ENCODE peak calls at places on chromosomes 12 and 14, in four cellular contexts. Y is gastrocnemius medialis, L is MM.1S, O is stomach. Z is an unnamed sample.
A peak's percentile ranks its signal among the peaks of the same experiment; 100 is the strongest.

GRCh38 chr14:21245813-21246212 is 23.4 kb downstream of the HNRNPC start:
- DNase-seq in Y (no peak), L (no peak), O (no peak), Z (no peak)

GRCh38 chr12:8123124-8123888 is at the start of gene CLEC4A:
- DNase-seq in Y (no peak), L (no peak), O (no peak), Z (no peak)

GRCh38 chr14:35332517-35333346 is 40.5 kb downstream of the PSMA6 start:
- DNase-seq in Y (no peak), L (peak; percentile 14), O (peak; percentile 40), Z (no peak)

GRCh38 chr14:74583689-74584434 is 28.2 kb downstream of the LTBP2 start:
- DNase-seq in Y (no peak), L (no peak), O (no peak), Z (no peak)

GRCh38 chr14:72883963-72884362 is 9.9 kb downstream of the DPF3 start:
- DNase-seq in Y (no peak), L (no peak), O (no peak), Z (no peak)

GRCh38 chr14:58871972-58872530 is 234.3 kb downstream of the DACT1 start:
- DNase-seq in Y (no peak), L (no peak), O (no peak), Z (no peak)

GRCh38 chr14:51846631-51847488 is 13.6 kb upstream of the GNG2 start:
- DNase-seq in Y (no peak), L (peak; percentile 58), O (peak; percentile 45), Z (no peak)

GRCh38 chr14:95769976-95770375 is 56.1 kb upstream of the TCL1A start:
- DNase-seq in Y (no peak), L (no peak), O (no peak), Z (no peak)

GRCh38 chr12:74527491-74527890 is 10.1 kb upstream of the ATXN7L3B start:
- DNase-seq in Y (no peak), L (no peak), O (no peak), Z (no peak)

GRCh38 chr14:21084396-21084795 is 14.1 kb downstream of the ZNF219 start:
- DNase-seq in Y (no peak), L (no peak), O (no peak), Z (no peak)

GRCh38 chr12:106118-106561 is 39.6 kb downstream of the IQSEC3 start:
- DNase-seq in Y (no peak), L (peak; percentile 86), O (no peak), Z (peak; percentile 58)

GRCh38 chr12:50257226-50258166 is 25.8 kb downstream of the LIMA1 start:
- DNase-seq in Y (peak; percentile 31), L (no peak), O (no peak), Z (peak; percentile 52)

GRCh38 chr14:94227029-94227428 is 52.9 kb downstream of the PPP4R4 start:
- DNase-seq in Y (no peak), L (no peak), O (no peak), Z (no peak)

GRCh38 chr12:26034371-26035142 is 76.1 kb downstream of the RASSF8 start:
- DNase-seq in Y (no peak), L (no peak), O (no peak), Z (no peak)

GRCh38 chr12:16385779-16386646 is 38.6 kb downstream of the MGST1 start:
- DNase-seq in Y (no peak), L (no peak), O (peak; percentile 28), Z (peak; percentile 18)

GRCh38 chr12:87848248-87848868 is 180.8 kb downstream of the C12orf50 start:
- DNase-seq in Y (no peak), L (peak; percentile 44), O (no peak), Z (peak; percentile 62)

GRCh38 chr12:59067068-59067467 is 146.8 kb upstream of the LRIG3 start:
- DNase-seq in Y (no peak), L (peak; percentile 86), O (no peak), Z (peak; percentile 87)

GRCh38 chr14:22549981-22550670 is 38.9 kb downstream of the DAD1 start:
- DNase-seq in Y (no peak), L (no peak), O (no peak), Z (peak; percentile 85)

GRCh38 chr14:22476882-22477281 is 112.1 kb downstream of the DAD1 start:
- DNase-seq in Y (no peak), L (no peak), O (no peak), Z (no peak)

GRCh38 chr14:81449114-81449513 is 49.0 kb upstream of the STON2 start:
- DNase-seq in Y (peak; percentile 60), L (no peak), O (no peak), Z (peak; percentile 17)

GRCh38 chr12:108640802-108641445 is 7.2 kb upstream of the SELPLG start:
- DNase-seq in Y (no peak), L (peak; percentile 87), O (peak; percentile 51), Z (peak; percentile 39)

GRCh38 chr14:87000071-87000470 is 992.9 kb downstream of the GALC start:
- DNase-seq in Y (no peak), L (no peak), O (no peak), Z (no peak)

GRCh38 chr14:100988011-100988410 is 84.5 kb upstream of the RTL1 start:
- DNase-seq in Y (no peak), L (no peak), O (no peak), Z (no peak)

GRCh38 chr12:10182662-10183061 is 3.8 kb downstream of the TMEM52B start:
- DNase-seq in Y (no peak), L (no peak), O (no peak), Z (no peak)

GRCh38 chr12:58359084-58359483 is 417.7 kb downstream of the ATP23 start:
- DNase-seq in Y (no peak), L (no peak), O (no peak), Z (peak; percentile 64)

GRCh38 chr14:96176275-96176674 is 28.4 kb upstream of the BDKRB2 start:
- DNase-seq in Y (no peak), L (no peak), O (no peak), Z (no peak)

DNA sequence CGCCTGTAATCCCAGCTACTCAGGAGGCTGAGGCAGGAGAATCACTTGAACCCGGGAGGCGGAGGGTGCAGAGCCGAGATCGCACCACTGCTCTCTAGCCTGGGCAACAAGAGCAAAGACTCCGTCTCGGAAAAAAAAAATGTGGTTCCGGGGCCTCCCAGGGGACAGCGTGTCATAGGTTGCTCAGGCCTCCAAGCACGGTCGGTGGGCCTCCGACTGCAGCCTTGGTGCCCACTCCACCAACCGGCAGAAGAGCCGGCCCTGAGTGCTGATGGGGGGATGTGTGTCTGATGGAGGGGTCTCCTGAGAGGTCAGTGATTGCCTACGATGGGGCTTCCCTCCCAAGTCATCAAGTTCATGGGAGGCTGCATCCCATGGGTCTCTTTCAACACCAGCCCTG is 15.9 kb downstream of the ZFYVE21 start:
- DNase-seq in Y (no peak), L (no peak), O (no peak), Z (no peak)
- H3K4me1 ChIP-seq in Y (peaks cover 31% of the 10 kb centered on the region), L (no peaks in the 10 kb centered on the region), O (peaks cover 48% of the 10 kb centered on the region), Z (no peaks in the 10 kb centered on the region)

DNA sequence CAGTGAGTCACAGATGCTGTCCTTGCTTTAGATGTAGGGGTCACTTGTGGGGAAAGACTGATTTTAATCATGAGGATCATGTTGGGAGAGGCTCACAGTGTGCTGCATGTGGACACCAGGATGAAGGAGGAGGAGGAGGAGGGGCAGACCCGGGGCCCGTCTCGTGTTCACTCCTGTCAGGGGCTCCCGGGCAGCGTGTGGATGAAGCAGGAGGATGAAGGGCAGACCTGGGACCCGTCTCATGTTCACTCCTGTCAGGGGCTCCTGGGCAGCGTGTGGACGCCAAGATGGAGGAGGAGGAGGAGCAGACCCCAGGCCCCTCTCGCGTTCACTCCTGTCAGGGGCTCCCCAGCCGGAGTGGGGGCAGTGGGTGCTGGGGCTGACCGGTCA is 38.0 kb upstream of the SFSWAP start:
- DNase-seq in Y (no peak), L (no peak), O (no peak), Z (no peak)
- H3K27ac ChIP-seq in Y (no peak overlapping the region), L (no peak overlapping the region), O (no peak overlapping the region), Z (no peak overlapping the region)

GRCh38 chr14:106850913-106851825 is 1324.8 kb downstream of the TMEM121 start:
- DNase-seq in Y (no peak), L (peak; percentile 24), O (no peak), Z (no peak)
- H3K4me1 ChIP-seq in Y (peaks cover 9% of the 10 kb centered on the region), L (no peaks in the 10 kb centered on the region), O (peaks cover 3% of the 10 kb centered on the region), Z (no peaks in the 10 kb centered on the region)

GRCh38 chr12:11795192-11795909 is 145.9 kb downstream of the ETV6 start:
- DNase-seq in Y (no peak), L (no peak), O (no peak), Z (peak; percentile 19)

GRCh38 chr12:11794311-11794710 is 144.8 kb downstream of the ETV6 start:
- DNase-seq in Y (peak; percentile 66), L (no peak), O (no peak), Z (no peak)

GRCh38 chr12:11794751-11795150 is 145.3 kb downstream of the ETV6 start:
- DNase-seq in Y (no peak), L (no peak), O (no peak), Z (no peak)

GRCh38 chr12:11797317-11797913 is 147.9 kb downstream of the ETV6 start:
- DNase-seq in Y (peak; percentile 59), L (no peak), O (peak; percentile 37), Z (no peak)

DNA sequence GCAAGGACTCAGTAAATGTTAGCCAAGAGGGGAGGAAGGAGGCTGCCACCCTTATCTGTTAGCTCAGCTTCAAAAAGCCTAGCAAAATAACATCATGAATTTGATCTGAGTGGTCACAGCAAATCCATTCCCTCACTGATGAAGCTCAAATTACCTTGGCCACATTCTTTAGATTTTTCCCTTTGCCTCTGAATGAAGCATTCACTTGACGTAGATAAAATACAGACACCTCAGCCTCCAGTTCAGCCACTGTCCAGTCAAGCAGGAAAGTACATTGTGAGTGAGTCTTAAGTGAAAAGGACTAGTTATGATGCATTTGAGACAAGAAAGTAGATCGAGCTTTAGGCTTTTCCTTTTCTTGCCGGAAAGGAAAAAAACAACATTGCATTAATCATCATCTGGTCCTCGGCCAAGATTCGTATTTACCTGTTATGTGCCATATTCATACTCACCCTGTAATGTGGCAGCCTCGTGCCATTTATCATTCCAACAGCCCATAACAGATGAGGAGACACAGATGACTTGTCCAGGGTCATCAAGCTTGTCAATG is 146.5 kb downstream of the ETV6 start:
- DNase-seq in Y (no peak), L (no peak), O (no peak), Z (peak; percentile 69)
- H3K27ac ChIP-seq in Y (peak overlapping the region; percentile 88), L (no peak overlapping the region), O (peak overlapping the region; percentile 88), Z (peak overlapping the region; percentile 52)

GRCh38 chr14:66650491-66650911 is 142.6 kb downstream of the GPHN start:
- DNase-seq in Y (no peak), L (peak; percentile 56), O (no peak), Z (peak; percentile 87)
- H3K4me1 ChIP-seq in Y (peaks cover 14% of the 10 kb centered on the region), L (peaks cover 3% of the 10 kb centered on the region), O (peaks cover 7% of the 10 kb centered on the region), Z (peaks cover 80% of the 10 kb centered on the region)

DNA sequence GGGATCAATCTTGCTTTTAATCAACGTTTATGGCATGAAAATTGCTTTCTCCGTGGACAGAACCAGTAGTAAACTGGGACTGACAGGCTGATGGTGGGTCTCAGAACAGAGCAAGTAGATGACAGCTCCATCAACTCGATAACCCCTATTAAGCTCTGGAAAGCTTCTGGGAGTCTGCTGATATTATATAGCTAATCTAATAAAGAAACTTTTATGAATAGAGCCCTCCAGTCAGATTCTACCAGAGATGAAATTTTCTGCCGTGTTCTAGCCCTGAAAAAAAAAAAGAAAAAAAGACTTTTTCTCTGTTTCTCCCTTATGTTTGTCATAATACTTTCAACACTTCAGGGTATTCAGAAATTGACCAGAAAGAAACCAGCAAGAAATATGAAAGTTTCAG is 171.6 kb downstream of the APAF1 start:
- DNase-seq in Y (no peak), L (no peak), O (no peak), Z (no peak)
- H3K27ac ChIP-seq in Y (no peak overlapping the region), L (no peak overlapping the region), O (no peak overlapping the region), Z (no peak overlapping the region)